ENCODE peak calls at places on chromosomes 11 and 22, in four cellular contexts. One of them, this sample, is unnamed.

GRCh38 chr11:17544181-17544622 is at the start of gene USH1C:
- DNase-seq in neural progenitor cell: peak
- DNase-seq in psoas muscle: no peak
- DNase-seq in HAP-1: no peak
- DNase-seq in this sample: no peak

GRCh38 chr11:32391965-32392553 is 43.3 kb downstream of the WT1 start:
- DNase-seq in psoas muscle: no peak
- DNase-seq in neural progenitor cell: no peak
- DNase-seq in HAP-1: no peak
- DNase-seq in this sample: peak

GRCh38 chr11:68749061-68749491 is 2.2 kb downstream of the TESMIN start:
- DNase-seq in psoas muscle: no peak
- DNase-seq in HAP-1: no peak
- DNase-seq in neural progenitor cell: no peak
- DNase-seq in this sample: no peak

GRCh38 chr22:24304067-24304675 is 33.5 kb downstream of the SPECC1L start:
- DNase-seq in psoas muscle: no peak
- DNase-seq in HAP-1: no peak
- DNase-seq in neural progenitor cell: no peak
- DNase-seq in this sample: peak

GRCh38 chr11:117544431-117544830 is 216.8 kb downstream of the CEP164 start:
- DNase-seq in neural progenitor cell: no peak
- DNase-seq in HAP-1: no peak
- DNase-seq in psoas muscle: no peak
- DNase-seq in this sample: no peak

GRCh38 chr11:47498584-47499152 is 49.7 kb upstream of the RAPSN start:
- DNase-seq in HAP-1: no peak
- DNase-seq in psoas muscle: no peak
- DNase-seq in neural progenitor cell: no peak
- DNase-seq in this sample: no peak

GRCh38 chr11:102912482-102912830 is 37.7 kb upstream of the MMP12 start:
- DNase-seq in HAP-1: no peak
- DNase-seq in psoas muscle: no peak
- DNase-seq in neural progenitor cell: no peak
- DNase-seq in this sample: no peak

GRCh38 chr11:69136471-69136870 is 19.3 kb upstream of the SMIM38 start:
- DNase-seq in psoas muscle: no peak
- DNase-seq in HAP-1: no peak
- DNase-seq in neural progenitor cell: no peak
- DNase-seq in this sample: no peak

GRCh38 chr22:17951315-17951714 is 73.0 kb downstream of the MICAL3 start:
- DNase-seq in psoas muscle: no peak
- DNase-seq in neural progenitor cell: no peak
- DNase-seq in HAP-1: no peak
- DNase-seq in this sample: no peak

GRCh38 chr11:97610000-97610399 is 1220.2 kb downstream of the JRKL start:
- DNase-seq in HAP-1: no peak
- DNase-seq in psoas muscle: no peak
- DNase-seq in neural progenitor cell: no peak
- DNase-seq in this sample: no peak

GRCh38 chr11:132111341-132111740 is 740.9 kb downstream of the NTM start:
- DNase-seq in HAP-1: no peak
- DNase-seq in psoas muscle: no peak
- DNase-seq in neural progenitor cell: no peak
- DNase-seq in this sample: no peak

GRCh38 chr11:22670803-22671202 is 4.4 kb downstream of the GAS2 start:
- DNase-seq in psoas muscle: no peak
- DNase-seq in HAP-1: no peak
- DNase-seq in neural progenitor cell: no peak
- DNase-seq in this sample: peak

DNA sequence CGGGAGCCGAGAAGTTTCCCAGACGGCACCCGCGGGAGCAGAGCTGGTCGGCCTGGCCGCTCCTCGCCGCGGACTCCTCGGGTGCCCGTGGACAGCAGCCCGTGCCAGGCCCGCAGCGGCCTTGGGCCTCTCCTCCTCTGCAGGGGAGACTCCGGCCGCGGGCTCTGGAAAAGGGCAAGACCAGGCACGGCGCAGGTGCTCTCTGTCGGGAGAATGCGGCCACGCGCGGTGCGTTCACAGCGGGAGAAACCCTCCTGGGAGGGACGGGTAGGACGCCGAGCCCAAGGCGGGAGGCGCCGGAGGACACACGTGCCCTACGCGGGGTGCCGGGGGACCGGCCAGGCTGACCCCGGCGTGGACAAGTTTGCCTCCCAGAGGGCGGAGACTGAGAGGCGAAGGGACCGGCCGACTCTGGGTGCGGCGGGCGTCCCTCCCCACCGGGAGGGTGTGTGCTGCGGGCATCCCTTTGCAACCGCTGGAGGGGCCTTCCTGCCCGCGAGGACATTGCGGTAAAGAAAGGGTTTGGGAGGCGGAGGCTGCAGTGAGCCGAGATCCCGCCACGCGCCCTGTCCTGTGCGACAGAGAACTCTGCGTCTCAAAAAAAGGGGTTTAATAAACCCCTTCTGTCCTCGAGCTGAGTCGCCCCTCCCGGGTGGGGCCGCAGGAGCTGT is 2.3 kb downstream of the IFITM1 start:
- DNase-seq in neural progenitor cell: peak
- DNase-seq in HAP-1: no peak
- DNase-seq in psoas muscle: peak
- DNase-seq in this sample: no peak
- H3K4me3 ChIP-seq in neural progenitor cell: peak
- H3K4me3 ChIP-seq in HAP-1: peak
- H3K4me3 ChIP-seq in psoas muscle: peak
- H3K4me3 ChIP-seq in this sample: no peak

GRCh38 chr11:9266926-9267325 is 1.8 kb upstream of the DENND5A start:
- DNase-seq in HAP-1: no peak
- DNase-seq in psoas muscle: no peak
- DNase-seq in neural progenitor cell: no peak
- DNase-seq in this sample: no peak

GRCh38 chr11:9265211-9266131 is at the start of gene DENND5A:
- DNase-seq in psoas muscle: peak
- DNase-seq in HAP-1: peak
- DNase-seq in neural progenitor cell: peak
- DNase-seq in this sample: no peak

GRCh38 chr11:9267680-9268079 is 2.5 kb upstream of the DENND5A start:
- DNase-seq in neural progenitor cell: no peak
- DNase-seq in psoas muscle: no peak
- DNase-seq in HAP-1: no peak
- DNase-seq in this sample: no peak

GRCh38 chr11:9264381-9265210 is 554 bp downstream of the DENND5A start:
- DNase-seq in neural progenitor cell: peak
- DNase-seq in psoas muscle: peak
- DNase-seq in HAP-1: no peak
- DNase-seq in this sample: no peak

GRCh38 chr11:9266132-9266736 is 1.1 kb upstream of the DENND5A start:
- DNase-seq in psoas muscle: no peak
- DNase-seq in neural progenitor cell: no peak
- DNase-seq in HAP-1: no peak
- DNase-seq in this sample: no peak
- H3K4me3 ChIP-seq in psoas muscle: peak
- H3K4me3 ChIP-seq in neural progenitor cell: peak
- H3K4me3 ChIP-seq in HAP-1: no peak
- H3K4me3 ChIP-seq in this sample: no peak

DNA sequence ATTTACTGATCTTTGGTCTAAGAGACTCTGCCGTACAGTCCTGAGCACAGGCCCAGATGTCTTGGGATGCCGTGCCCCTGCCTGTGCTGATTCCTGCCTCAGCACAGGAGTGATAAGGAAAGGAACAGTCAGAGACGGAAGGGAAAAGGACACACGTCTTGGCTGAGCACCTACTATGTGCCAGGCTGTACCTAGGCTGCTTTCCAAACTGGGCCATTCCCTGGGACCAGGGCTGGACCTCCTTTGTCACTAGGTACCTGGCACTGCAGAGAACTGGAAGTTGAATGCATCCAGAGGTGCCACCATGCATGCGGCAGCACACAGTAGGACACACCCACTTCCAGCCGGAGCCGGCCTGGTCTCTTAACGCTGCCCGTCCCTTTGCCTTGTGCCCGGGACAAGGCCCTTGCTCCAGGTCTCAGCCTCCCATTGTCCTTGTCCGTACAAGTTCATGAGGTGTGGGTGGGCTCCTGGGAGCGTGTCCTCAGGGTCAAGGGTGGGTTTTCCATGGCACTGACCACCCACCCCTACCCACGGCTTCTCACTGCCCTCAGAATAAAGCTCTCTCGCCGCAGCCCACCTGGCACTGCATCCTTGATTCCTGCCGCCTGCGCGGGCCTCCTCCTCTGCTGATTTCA is 1.1 kb upstream of the SSTR3 start:
- DNase-seq in psoas muscle: peak
- DNase-seq in HAP-1: no peak
- DNase-seq in neural progenitor cell: no peak
- DNase-seq in this sample: no peak
- H3K4me3 ChIP-seq in psoas muscle: no peak
- H3K4me3 ChIP-seq in HAP-1: no peak
- H3K4me3 ChIP-seq in neural progenitor cell: no peak
- H3K4me3 ChIP-seq in this sample: no peak

GRCh38 chr11:131099746-131100145 is 183.5 kb upstream of the SNX19 start:
- DNase-seq in HAP-1: no peak
- DNase-seq in neural progenitor cell: no peak
- DNase-seq in psoas muscle: no peak
- DNase-seq in this sample: no peak

GRCh38 chr11:131094828-131095227 is 178.5 kb upstream of the SNX19 start:
- DNase-seq in psoas muscle: no peak
- DNase-seq in HAP-1: no peak
- DNase-seq in neural progenitor cell: no peak
- DNase-seq in this sample: no peak

GRCh38 chr11:131095501-131096185 is 179.4 kb upstream of the SNX19 start:
- DNase-seq in HAP-1: no peak
- DNase-seq in neural progenitor cell: no peak
- DNase-seq in psoas muscle: no peak
- DNase-seq in this sample: no peak

DNA sequence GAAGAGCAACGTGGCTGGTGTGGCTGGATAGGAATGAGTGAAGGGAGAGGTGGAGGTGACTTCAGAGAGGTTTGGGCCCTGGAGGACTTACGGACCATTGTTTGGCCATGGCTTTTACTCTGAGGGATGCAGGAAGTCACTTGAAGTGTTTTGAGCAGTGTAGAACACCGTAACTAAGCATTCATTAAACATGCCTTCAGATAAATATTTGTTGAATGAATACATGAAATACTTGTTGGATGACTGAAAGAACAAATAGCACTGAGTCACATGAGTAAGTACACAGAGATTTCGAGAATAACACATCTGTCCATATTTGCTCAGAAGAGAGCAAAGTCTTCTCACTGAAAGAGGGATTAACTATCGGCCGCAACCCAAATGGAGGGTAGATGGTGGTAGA is 182.7 kb upstream of the SNX19 start:
- DNase-seq in neural progenitor cell: no peak
- DNase-seq in psoas muscle: no peak
- DNase-seq in HAP-1: no peak
- DNase-seq in this sample: no peak
- H3K4me3 ChIP-seq in neural progenitor cell: no peak
- H3K4me3 ChIP-seq in psoas muscle: no peak
- H3K4me3 ChIP-seq in HAP-1: no peak
- H3K4me3 ChIP-seq in this sample: no peak

GRCh38 chr11:79174045-79175008 is 266.5 kb downstream of the TENM4 start:
- DNase-seq in psoas muscle: no peak
- DNase-seq in neural progenitor cell: peak
- DNase-seq in HAP-1: peak
- DNase-seq in this sample: no peak
- H3K4me3 ChIP-seq in psoas muscle: no peak
- H3K4me3 ChIP-seq in neural progenitor cell: no peak
- H3K4me3 ChIP-seq in HAP-1: no peak
- H3K4me3 ChIP-seq in this sample: no peak

DNA sequence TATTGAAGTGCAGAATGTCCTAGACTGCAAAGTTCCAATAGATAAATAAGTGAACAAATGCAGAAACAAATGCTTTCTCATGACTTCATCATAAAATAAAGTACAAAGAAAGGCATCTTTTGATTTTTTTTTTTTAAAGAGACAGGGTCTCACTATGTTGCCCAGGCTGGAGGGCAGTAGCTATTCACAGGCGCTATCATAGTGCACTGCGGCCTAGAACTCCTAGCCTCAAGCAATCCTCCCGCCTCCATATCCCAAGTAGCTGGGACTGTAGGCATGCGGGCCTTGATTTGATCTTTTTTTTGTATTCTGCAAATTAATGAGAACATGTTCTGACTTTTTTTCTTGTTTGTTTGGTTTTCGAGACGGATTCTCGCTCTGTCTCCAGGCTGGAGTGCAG is 2.4 kb downstream of the ARCN1 start:
- DNase-seq in HAP-1: no peak
- DNase-seq in psoas muscle: no peak
- DNase-seq in neural progenitor cell: no peak
- DNase-seq in this sample: no peak
- H3K4me3 ChIP-seq in HAP-1: no peak
- H3K4me3 ChIP-seq in psoas muscle: peak
- H3K4me3 ChIP-seq in neural progenitor cell: peak
- H3K4me3 ChIP-seq in this sample: no peak

GRCh38 chr22:38699143-38699542 is 1.6 kb downstream of the JOSD1 start:
- DNase-seq in neural progenitor cell: no peak
- DNase-seq in psoas muscle: no peak
- DNase-seq in HAP-1: no peak
- DNase-seq in this sample: no peak

GRCh38 chr22:38694945-38695344 is 5.8 kb downstream of the JOSD1 start:
- DNase-seq in neural progenitor cell: no peak
- DNase-seq in HAP-1: no peak
- DNase-seq in psoas muscle: no peak
- DNase-seq in this sample: no peak

GRCh38 chr22:38697055-38697980 is 3.4 kb downstream of the JOSD1 start:
- DNase-seq in neural progenitor cell: peak
- DNase-seq in HAP-1: no peak
- DNase-seq in psoas muscle: no peak
- DNase-seq in this sample: no peak

GRCh38 chr22:38698407-38699094 is 2.2 kb downstream of the JOSD1 start:
- DNase-seq in neural progenitor cell: no peak
- DNase-seq in HAP-1: no peak
- DNase-seq in psoas muscle: no peak
- DNase-seq in this sample: no peak

GRCh38 chr22:38696606-38697005 is 4.1 kb downstream of the JOSD1 start:
- DNase-seq in psoas muscle: no peak
- DNase-seq in neural progenitor cell: no peak
- DNase-seq in HAP-1: no peak
- DNase-seq in this sample: no peak
- H3K4me3 ChIP-seq in psoas muscle: peak
- H3K4me3 ChIP-seq in neural progenitor cell: no peak
- H3K4me3 ChIP-seq in HAP-1: no peak
- H3K4me3 ChIP-seq in this sample: no peak

GRCh38 chr11:128516886-128517285 is 70.5 kb downstream of the ETS1 start:
- DNase-seq in neural progenitor cell: no peak
- DNase-seq in psoas muscle: no peak
- DNase-seq in HAP-1: no peak
- DNase-seq in this sample: no peak
- H3K4me3 ChIP-seq in neural progenitor cell: no peak
- H3K4me3 ChIP-seq in psoas muscle: peak
- H3K4me3 ChIP-seq in HAP-1: no peak
- H3K4me3 ChIP-seq in this sample: peak

GRCh38 chr11:65430406-65431217 is 8.0 kb downstream of the NEAT1 start:
- DNase-seq in neural progenitor cell: no peak
- DNase-seq in HAP-1: no peak
- DNase-seq in psoas muscle: no peak
- DNase-seq in this sample: no peak
- H3K4me3 ChIP-seq in neural progenitor cell: no peak
- H3K4me3 ChIP-seq in HAP-1: no peak
- H3K4me3 ChIP-seq in psoas muscle: peak
- H3K4me3 ChIP-seq in this sample: peak